ENCODE peak calls at places on chromosomes 12 and 14, in eight cellular contexts. J, T, K, I, Y, B, V and H are unnamed samples.

GRCh38 chr14:46920542-46920941 is 269.0 kb upstream of the RPL10L start:
- DNase-seq in Y (no peak), J (no peak), B (peak; percentile 22), I (no peak), K (no peak), V (no peak), T (no peak), H (no peak)

GRCh38 chr14:35368139-35368460 is 36.4 kb downstream of the NFKBIA start:
- DNase-seq in I (no peak), T (no peak), B (no peak), J (no peak), K (no peak), Y (no peak), V (no peak), H (no peak)

GRCh38 chr14:86796221-86797074 is 1196.5 kb downstream of the GALC start:
- DNase-seq in I (no peak), B (no peak), T (no peak), J (no peak), Y (no peak), K (no peak), V (no peak), H (no peak)

GRCh38 chr14:89723930-89724915 is 230.3 kb downstream of the EFCAB11 start:
- DNase-seq in V (no peak), Y (no peak), K (peak; percentile 62), T (no peak), I (no peak), J (no peak), B (no peak), H (no peak)

GRCh38 chr14:35366048-35366428 is 38.5 kb downstream of the NFKBIA start:
- DNase-seq in B (no peak), J (no peak), T (no peak), K (no peak), I (no peak), Y (no peak), V (peak; percentile 75), H (no peak)

GRCh38 chr12:115185529-115185928 is 501.6 kb upstream of the TBX3 start:
- DNase-seq in B (no peak), T (no peak), V (no peak), I (no peak), Y (no peak), K (no peak), J (no peak), H (no peak)

GRCh38 chr14:96249016-96249415 is 7.0 kb upstream of the BDKRB1 start:
- DNase-seq in Y (no peak), B (no peak), I (no peak), K (no peak), V (peak; percentile 81), J (no peak), T (no peak), H (no peak)

GRCh38 chr12:6169107-6169440 is 31.1 kb upstream of the CD9 start:
- DNase-seq in K (no peak), B (no peak), T (no peak), Y (no peak), J (no peak), V (no peak), I (no peak), H (no peak)

GRCh38 chr12:22684526-22685118 is 59.7 kb downstream of the ETNK1 start:
- DNase-seq in T (peak; percentile 59), J (no peak), B (peak; percentile 69), I (no peak), K (peak; percentile 36), V (peak; percentile 43), Y (no peak), H (peak; percentile 36)

GRCh38 chr12:123237646-123238329 is 4.6 kb downstream of the MTRFR start:
- DNase-seq in J (peak; percentile 68), Y (peak; percentile 43), I (peak; percentile 72), V (peak; percentile 35), B (peak; percentile 79), K (peak; percentile 56), T (peak; percentile 36), H (peak; percentile 61)

GRCh38 chr12:54420766-54421144 is 1.7 kb upstream of the ITGA5 start:
- DNase-seq in K (no peak), T (no peak), Y (no peak), B (no peak), V (no peak), J (no peak), I (no peak), H (no peak)

GRCh38 chr12:103833095-103833777 is 7.8 kb downstream of the NT5DC3 start:
- DNase-seq in V (no peak), Y (no peak), B (no peak), J (no peak), I (no peak), T (no peak), K (no peak), H (no peak)

GRCh38 chr14:26593377-26593776 is 4.5 kb downstream of the NOVA1 start:
- DNase-seq in V (no peak), I (no peak), B (no peak), T (no peak), K (no peak), J (no peak), Y (no peak), H (no peak)

GRCh38 chr12:105924526-105925208 is 214.1 kb downstream of the NUAK1 start:
- DNase-seq in I (no peak), B (no peak), T (no peak), K (no peak), J (no peak), Y (no peak), V (no peak), H (no peak)

GRCh38 chr12:118334939-118335567 is 37.7 kb downstream of the TAOK3 start:
- DNase-seq in V (no peak), J (no peak), Y (no peak), T (no peak), B (no peak), K (no peak), I (no peak), H (no peak)

GRCh38 chr14:61460853-61461611 is 139.7 kb downstream of the PRKCH start:
- DNase-seq in V (peak; percentile 34), Y (no peak), I (no peak), K (peak; percentile 44), T (peak; percentile 25), J (no peak), B (no peak), H (peak; percentile 11)

GRCh38 chr14:89736866-89737265 is 217.7 kb downstream of the EFCAB11 start:
- DNase-seq in K (no peak), V (no peak), Y (no peak), B (no peak), J (no peak), I (no peak), T (no peak), H (no peak)

GRCh38 chr12:59980491-59980890 is 384.7 kb downstream of the SLC16A7 start:
- DNase-seq in I (no peak), J (no peak), B (no peak), T (no peak), V (no peak), K (no peak), Y (no peak), H (no peak)

GRCh38 chr14:96086574-96087077 is 47.5 kb downstream of the C14orf132 start:
- DNase-seq in T (peak; percentile 25), K (no peak), V (peak; percentile 28), Y (no peak), I (no peak), J (no peak), B (no peak), H (no peak)

GRCh38 chr12:77406131-77406905 is 340.9 kb upstream of the E2F7 start:
- DNase-seq in K (no peak), I (no peak), J (no peak), T (no peak), B (no peak), Y (no peak), V (no peak), H (no peak)

GRCh38 chr14:91063119-91063518 is 2.7 kb upstream of the RPS6KA5 start:
- DNase-seq in Y (no peak), T (no peak), I (no peak), V (peak; percentile 69), K (peak; percentile 93), J (no peak), B (no peak), H (no peak)

GRCh38 chr14:63155511-63156189 is 48.6 kb upstream of the RHOJ start:
- DNase-seq in T (no peak), I (no peak), B (no peak), K (no peak), Y (no peak), J (no peak), V (peak; percentile 64), H (no peak)

GRCh38 chr12:48388430-48388829 is 37.7 kb upstream of the ZNF641 start:
- DNase-seq in V (no peak), I (no peak), J (no peak), K (no peak), T (no peak), Y (no peak), B (no peak), H (no peak)

GRCh38 chr14:92382677-92383076 is 59.7 kb downstream of the SLC24A4 start:
- DNase-seq in B (peak; percentile 31), K (no peak), I (no peak), T (peak; percentile 42), J (no peak), V (peak; percentile 16), Y (no peak), H (no peak)

GRCh38 chr12:57837779-57838562 is 8.6 kb downstream of the CTDSP2 start:
- DNase-seq in I (no peak), B (peak; percentile 79), Y (no peak), J (no peak), T (no peak), V (peak; percentile 81), K (no peak), H (no peak)

GRCh38 chr14:51681411-51681810 is 29.7 kb downstream of the FRMD6 start:
- DNase-seq in Y (no peak), J (no peak), I (no peak), K (no peak), B (no peak), T (no peak), V (no peak), H (no peak)

GRCh38 chr12:54394281-54394719 is 9.8 kb upstream of the ZNF385A start:
- DNase-seq in T (peak; percentile 51), J (no peak), V (peak; percentile 41), I (peak; percentile 57), K (no peak), B (peak; percentile 96), Y (no peak), H (peak; percentile 59)

GRCh38 chr12:32618115-32618514 is 61.0 kb upstream of the DNM1L start:
- DNase-seq in B (no peak), I (no peak), J (no peak), Y (no peak), V (no peak), T (no peak), K (no peak), H (no peak)

GRCh38 chr14:53124778-53125177 is 28.3 kb downstream of the DDHD1 start:
- DNase-seq in Y (no peak), J (no peak), I (no peak), B (no peak), V (no peak), K (no peak), T (no peak), H (no peak)

GRCh38 chr14:45085004-45085403 is 1.1 kb downstream of the PRPF39 start:
- DNase-seq in T (peak; percentile 7), J (no peak), K (peak; percentile 12), I (no peak), V (no peak), B (no peak), Y (no peak), H (no peak)

GRCh38 chr14:102932484-102933248 is 10.2 kb downstream of the AMN start:
- DNase-seq in V (no peak), I (no peak), K (no peak), B (no peak), Y (no peak), J (no peak), T (no peak), H (no peak)

GRCh38 chr14:52730708-52731111 is 744 bp downstream of the STYX start:
- DNase-seq in Y (no peak), V (peak; percentile 31), T (no peak), B (no peak), J (no peak), I (no peak), K (no peak), H (no peak)

GRCh38 chr14:38211258-38211735 is 3.6 kb downstream of the SSTR1 start:
- DNase-seq in B (peak; percentile 59), Y (no peak), I (no peak), K (no peak), J (no peak), V (no peak), T (no peak), H (no peak)

GRCh38 chr14:24430143-24430681 is 458 bp downstream of the KHNYN start:
- DNase-seq in K (peak; percentile 65), T (peak; percentile 36), J (peak; percentile 58), Y (no peak), V (peak; percentile 58), B (peak; percentile 68), I (peak; percentile 82), H (peak; percentile 67)